ENCODE peak calls at places on chromosomes 11 and 22, in nine cellular contexts. D is GM12892, T is spleen, Z is stomach, P is gastrocnemius medialis, X is IMR-90, Q is HCT116, G is body of pancreas, W is GM12878. E is an unnamed sample.

GRCh38 chr22:42939941-42940653 is 74.9 kb downstream of the PACSIN2 start:
- DNase-seq in D (no peak), T (no peak), Z (peak), P (peak), X (peak), Q (peak), G (peak), W (no peak), E (peak)

GRCh38 chr11:128689946-128690745 is 3.7 kb upstream of the FLI1 start:
- DNase-seq in D (no peak), T (peak), Z (no peak), P (no peak), X (no peak), Q (no peak), G (no peak), W (no peak), E (no peak)

GRCh38 chr11:123291201-123291869 is 96.3 kb upstream of the CLMP start:
- DNase-seq in D (no peak), T (no peak), Z (no peak), P (no peak), X (no peak), Q (no peak), G (no peak), W (no peak), E (no peak)

GRCh38 chr22:29186302-29186701 is 19.4 kb upstream of the EMID1 start:
- DNase-seq in D (no peak), T (no peak), Z (no peak), P (no peak), X (no peak), Q (no peak), G (no peak), W (no peak), E (no peak)

GRCh38 chr11:102577723-102578122 is 47.2 kb upstream of the MMP7 start:
- DNase-seq in D (no peak), T (no peak), Z (no peak), P (no peak), X (no peak), Q (no peak), G (no peak), W (no peak), E (no peak)

GRCh38 chr11:113419426-113420003 is 31.9 kb downstream of the ANKK1 start:
- DNase-seq in D (no peak), T (peak), Z (no peak), P (no peak), X (no peak), Q (no peak), G (no peak), W (no peak), E (no peak)

GRCh38 chr22:50728523-50728931 is 9.5 kb upstream of the ACR start:
- DNase-seq in D (no peak), T (peak), Z (no peak), P (no peak), X (no peak), Q (no peak), G (no peak), W (no peak), E (no peak)

GRCh38 chr22:29105468-29105867 is 32.6 kb downstream of the KREMEN1 start:
- DNase-seq in D (no peak), T (no peak), Z (no peak), P (no peak), X (peak), Q (no peak), G (no peak), W (no peak), E (no peak)

GRCh38 chr22:42814215-42814614 is 42.9 kb downstream of the ARFGAP3 start:
- DNase-seq in D (no peak), T (no peak), Z (no peak), P (no peak), X (no peak), Q (no peak), G (no peak), W (peak), E (no peak)

GRCh38 chr11:130522284-130522961 is 74.0 kb downstream of the ADAMTS15 start:
- DNase-seq in D (no peak), T (no peak), Z (peak), P (peak), X (peak), Q (peak), G (peak), W (no peak), E (peak)

GRCh38 chr11:255816-256215 is 19.0 kb downstream of the PSMD13 start:
- DNase-seq in D (no peak), T (no peak), Z (no peak), P (no peak), X (no peak), Q (no peak), G (no peak), W (no peak), E (no peak)

GRCh38 chr22:45211435-45211834 is 29.3 kb downstream of the KIAA0930 start:
- DNase-seq in D (no peak), T (peak), Z (no peak), P (no peak), X (no peak), Q (no peak), G (no peak), W (no peak), E (no peak)

GRCh38 chr11:57001674-57002401 is 13.1 kb downstream of the OR5AK2 start:
- DNase-seq in D (no peak), T (no peak), Z (no peak), P (no peak), X (peak), Q (no peak), G (no peak), W (no peak), E (no peak)

GRCh38 chr11:69484427-69485259 is 3.2 kb downstream of the LINC01488 start:
- DNase-seq in D (no peak), T (peak), Z (no peak), P (no peak), X (no peak), Q (no peak), G (no peak), W (no peak), E (no peak)

GRCh38 chr11:4092031-4092430 is 2.6 kb upstream of the RRM1 start:
- DNase-seq in D (no peak), T (no peak), Z (no peak), P (no peak), X (no peak), Q (no peak), G (no peak), W (no peak), E (no peak)

GRCh38 chr11:61870429-61871039 is 20.8 kb downstream of the FADS3 start:
- DNase-seq in D (no peak), T (no peak), Z (no peak), P (no peak), X (no peak), Q (no peak), G (no peak), W (no peak), E (no peak)

GRCh38 chr11:14422814-14423182 is 63.8 kb upstream of the RRAS2 start:
- DNase-seq in D (no peak), T (no peak), Z (no peak), P (no peak), X (no peak), Q (no peak), G (no peak), W (no peak), E (no peak)

GRCh38 chr11:14422052-14422813 is 63.2 kb upstream of the RRAS2 start:
- DNase-seq in D (no peak), T (peak), Z (peak), P (peak), X (peak), Q (peak), G (peak), W (no peak), E (peak)

GRCh38 chr11:14423633-14424032 is 64.7 kb upstream of the RRAS2 start:
- DNase-seq in D (no peak), T (no peak), Z (no peak), P (no peak), X (peak), Q (no peak), G (no peak), W (no peak), E (no peak)

GRCh38 chr11:14424096-14424495 is 65.1 kb upstream of the RRAS2 start:
- DNase-seq in D (no peak), T (no peak), Z (no peak), P (no peak), X (peak), Q (no peak), G (no peak), W (no peak), E (no peak)

DNA sequence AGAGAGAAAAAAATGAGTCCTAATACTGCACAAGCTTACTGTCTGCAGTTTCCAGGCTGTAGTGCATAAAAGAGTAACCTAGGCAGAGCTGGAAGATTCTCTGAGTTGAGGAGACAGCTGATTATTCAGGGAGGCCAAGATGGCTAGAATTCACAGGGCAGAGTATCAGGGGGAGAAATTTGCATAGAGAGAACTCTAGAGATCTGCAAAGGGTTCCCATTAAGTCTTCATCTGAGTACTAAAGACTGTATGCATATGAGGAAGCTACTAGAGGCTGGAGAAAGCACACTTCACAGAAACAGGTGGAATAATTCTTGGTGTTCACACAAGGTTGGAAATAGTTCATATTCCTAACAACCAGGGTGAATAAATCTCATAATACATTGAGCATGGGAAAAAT is 66.6 kb upstream of the RRAS2 start:
- DNase-seq in D (no peak), T (no peak), Z (no peak), P (no peak), X (no peak), Q (no peak), G (no peak), W (no peak), E (no peak)
- TF ChIP-seq POLR2A in D (no peak), T (no peak), Z (no peak), P (no peak), X (no peak), Q (no peak), G (no peak), W (no peak), E (no peak)

GRCh38 chr11:73308963-73309960 is 1.2 kb downstream of the ARHGEF17 start:
- DNase-seq in D (no peak), T (peak), Z (peak), P (peak), X (peak), Q (peak), G (peak), W (no peak), E (peak)
- TF ChIP-seq POLR2A in D (no peak), T (no peak), Z (no peak), P (peak), X (peak), Q (no peak), G (peak), W (no peak), E (peak)

DNA sequence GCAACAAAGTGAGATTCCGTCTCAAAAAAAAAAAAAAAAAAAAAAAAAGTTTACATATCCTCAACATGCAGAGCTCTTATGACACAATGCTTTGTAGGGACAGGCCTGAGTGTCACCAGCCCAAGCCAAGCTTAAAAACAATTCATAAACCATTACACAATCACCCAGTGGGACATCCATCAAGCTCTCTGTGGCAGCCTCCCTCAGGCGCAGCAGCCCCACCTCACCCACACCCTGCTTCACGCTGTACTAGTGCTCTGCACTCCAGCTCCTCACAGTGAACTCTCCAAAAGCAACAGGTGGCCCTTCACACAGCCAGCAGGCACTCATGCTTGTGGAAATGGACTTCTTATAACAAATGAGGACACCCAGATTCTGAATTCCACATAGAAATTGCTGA is 3.5 kb upstream of the FOXRED2 start:
- DNase-seq in D (no peak), T (no peak), Z (no peak), P (peak), X (no peak), Q (no peak), G (no peak), W (no peak), E (no peak)
- TF ChIP-seq POLR2A in D (peak), T (no peak), Z (no peak), P (no peak), X (no peak), Q (no peak), G (no peak), W (peak), E (no peak)

GRCh38 chr11:125111341-125112234 is at the start of gene TMEM218:
- DNase-seq in D (peak), T (peak), Z (peak), P (peak), X (peak), Q (peak), G (peak), W (peak), E (peak)
- TF ChIP-seq POLR2A in D (peak), T (no peak), Z (no peak), P (no peak), X (no peak), Q (peak), G (no peak), W (peak), E (no peak)

DNA sequence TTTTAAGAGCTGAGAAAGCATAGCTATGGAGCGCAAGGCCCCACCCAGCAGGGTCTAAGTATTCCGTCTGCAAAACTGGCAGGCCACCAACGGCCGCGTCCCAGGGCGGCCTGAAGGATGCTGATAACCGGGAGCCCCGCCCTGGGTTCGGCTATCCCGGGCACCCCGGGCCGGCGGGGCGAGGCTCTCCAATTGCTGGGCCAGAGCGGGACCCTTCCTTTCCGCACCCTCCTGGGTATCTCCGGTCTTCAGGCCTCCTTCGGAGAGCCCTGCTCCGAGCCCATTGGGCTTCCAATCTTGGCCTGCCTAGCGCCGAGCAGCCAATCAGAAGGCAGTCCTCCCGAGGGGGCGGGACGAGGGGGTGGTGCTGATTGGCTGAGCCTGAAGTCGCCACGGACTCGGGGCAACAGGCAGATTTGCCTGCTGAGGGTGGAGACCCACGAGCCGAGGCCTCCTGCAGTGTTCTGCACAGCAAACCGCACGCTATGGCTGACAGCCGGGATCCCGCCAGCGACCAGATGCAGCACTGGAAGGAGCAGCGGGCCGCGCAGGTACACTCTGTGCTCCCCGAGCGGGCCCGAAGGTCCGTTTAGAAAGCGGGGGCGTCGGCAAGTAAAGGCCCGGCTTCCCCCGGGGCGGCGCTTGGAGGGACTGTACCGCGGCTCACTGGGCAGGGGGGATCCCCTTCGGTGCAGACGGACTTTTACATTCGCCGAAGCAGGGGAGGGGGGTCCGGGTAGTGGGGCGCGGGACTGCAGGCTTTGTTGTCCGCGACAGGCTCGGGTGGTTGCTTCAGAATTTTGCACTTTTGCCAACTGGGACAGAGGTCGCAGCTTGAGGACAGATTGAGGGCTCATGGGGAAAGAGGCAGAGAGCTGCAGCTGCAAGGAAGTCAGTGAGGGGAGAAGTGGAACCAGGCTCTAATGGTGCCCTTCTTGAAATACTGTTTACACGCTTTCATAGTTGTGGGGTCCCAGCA is at the start of gene CAT:
- DNase-seq in D (peak), T (peak), Z (peak), P (peak), X (peak), Q (peak), G (peak), W (peak), E (peak)
- TF ChIP-seq POLR2A in D (peak), T (peak), Z (no peak), P (peak), X (peak), Q (peak), G (peak), W (peak), E (peak)

DNA sequence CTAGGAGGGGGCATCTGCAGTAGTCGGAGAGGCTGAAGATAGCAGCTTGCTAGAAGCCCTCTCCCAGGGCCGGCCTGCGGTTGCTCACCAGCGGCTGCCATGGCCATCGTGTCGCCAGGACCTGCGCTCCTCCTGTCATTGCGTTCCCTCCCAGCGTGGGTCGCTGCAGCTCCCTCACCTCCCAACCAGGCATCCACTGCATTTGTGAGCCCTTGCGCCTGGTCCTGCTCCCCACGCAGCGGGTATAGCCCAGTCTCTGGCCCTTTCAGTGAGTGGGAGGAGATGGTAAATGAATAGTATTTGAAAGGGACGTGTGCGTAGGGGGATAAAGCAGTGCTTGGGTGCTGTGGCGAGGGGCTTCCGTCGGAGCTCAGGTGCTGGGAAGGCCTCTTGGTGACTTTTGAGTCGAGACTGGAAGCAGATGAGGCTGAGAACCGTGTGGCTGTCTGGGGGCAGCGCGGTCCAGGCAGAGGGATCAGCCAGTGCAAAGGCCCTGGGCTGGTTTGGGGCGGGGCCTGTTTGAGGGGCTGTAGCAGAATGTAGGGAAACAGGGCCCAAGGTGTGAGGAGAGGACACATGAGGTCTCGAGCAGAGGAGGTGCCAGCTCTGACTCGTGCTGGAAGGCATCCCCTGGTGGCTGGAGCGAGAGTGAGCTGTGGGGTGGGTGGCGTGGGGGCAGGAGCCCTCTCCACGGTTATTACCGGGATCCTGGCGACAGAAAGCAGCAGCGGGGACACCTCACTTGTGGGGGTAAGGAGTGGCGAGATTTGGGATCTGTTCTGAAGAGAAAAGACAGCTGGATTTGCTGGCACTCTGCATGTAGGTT is 39.3 kb downstream of the LRP5 start:
- DNase-seq in D (no peak), T (no peak), Z (no peak), P (no peak), X (no peak), Q (no peak), G (no peak), W (no peak), E (no peak)
- TF ChIP-seq POLR2A in D (no peak), T (no peak), Z (no peak), P (no peak), X (no peak), Q (no peak), G (no peak), W (no peak), E (no peak)

GRCh38 chr11:65381721-65382035 is 768 bp downstream of the SLC25A45 start:
- DNase-seq in D (no peak), T (no peak), Z (no peak), P (no peak), X (no peak), Q (peak), G (no peak), W (no peak), E (peak)

GRCh38 chr11:65382036-65382803 is at the start of gene SLC25A45:
- DNase-seq in D (no peak), T (peak), Z (peak), P (peak), X (peak), Q (peak), G (peak), W (peak), E (peak)

GRCh38 chr11:65384301-65384889 is 1.9 kb upstream of the SLC25A45 start:
- DNase-seq in D (no peak), T (no peak), Z (no peak), P (no peak), X (peak), Q (no peak), G (no peak), W (no peak), E (no peak)

GRCh38 chr11:65383778-65384177 is 1.3 kb upstream of the SLC25A45 start:
- DNase-seq in D (no peak), T (no peak), Z (no peak), P (no peak), X (no peak), Q (no peak), G (no peak), W (no peak), E (no peak)

DNA sequence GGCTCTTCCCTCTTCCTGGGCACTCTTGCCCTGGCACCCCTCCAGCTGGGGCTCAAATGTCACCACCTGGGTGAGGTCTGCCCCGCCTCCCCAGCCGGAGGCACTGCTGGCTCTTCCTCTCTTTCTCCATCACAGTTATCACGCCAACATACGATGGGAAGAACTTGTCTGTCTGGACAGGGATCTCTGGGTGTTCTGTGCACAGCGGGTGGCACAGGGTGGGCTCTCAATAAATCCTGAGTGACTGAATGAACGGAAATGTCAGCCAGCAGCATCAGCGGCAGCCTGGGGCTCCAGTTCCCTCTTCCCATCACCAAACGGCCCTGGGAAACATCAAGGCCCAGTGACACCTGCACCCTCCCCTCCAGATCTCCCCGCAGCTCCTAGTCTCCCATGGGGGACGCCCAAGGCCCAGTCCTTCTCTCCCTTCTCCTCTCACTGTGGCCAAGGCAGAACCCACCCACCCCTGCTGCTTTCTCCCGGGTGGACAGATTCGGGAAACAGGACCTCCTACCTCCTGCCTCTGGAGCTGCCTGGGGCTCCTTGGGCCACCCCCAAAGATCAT is 440 bp upstream of the SLC25A45 start:
- DNase-seq in D (no peak), T (peak), Z (peak), P (peak), X (no peak), Q (no peak), G (peak), W (no peak), E (peak)
- TF ChIP-seq POLR2A in D (no peak), T (no peak), Z (no peak), P (peak), X (peak), Q (no peak), G (no peak), W (no peak), E (no peak)

GRCh38 chr22:21736084-21736642 is 569 bp upstream of the YPEL1 start:
- DNase-seq in D (no peak), T (no peak), Z (no peak), P (no peak), X (no peak), Q (no peak), G (no peak), W (no peak), E (no peak)
- TF ChIP-seq POLR2A in D (no peak), T (no peak), Z (no peak), P (no peak), X (no peak), Q (no peak), G (no peak), W (no peak), E (no peak)